ENCODE peak calls at places on chromosome 13, in seven cellular contexts. B is psoas muscle, V is endodermal cell, Z is WTC11, Q is NB4, L is HT-29, U is T-helper 9 cell. X is an unnamed sample.

GRCh38 chr13:64723735-64724134 is 2506.4 kb downstream of the PCDH9 start:
- DNase-seq in U (no peak), Z (no peak), Q (no peak), B (no peak), L (peak), V (no peak), X (no peak)

GRCh38 chr13:40096357-40096911 is 441.0 kb downstream of the COG6 start:
- DNase-seq in L (no peak), Q (no peak), Z (no peak), V (no peak), U (peak), B (no peak), X (no peak)

GRCh38 chr13:28356506-28357064 is 138.3 kb downstream of the FLT1 start:
- DNase-seq in U (no peak), V (no peak), L (no peak), Z (no peak), B (no peak), Q (no peak), X (no peak)

GRCh38 chr13:110799246-110800236 is 86.0 kb downstream of the ING1 start:
- DNase-seq in U (no peak), Q (no peak), B (peak), L (no peak), V (no peak), Z (no peak), X (peak)

GRCh38 chr13:105925496-105925895 is 610.0 kb downstream of the EFNB2 start:
- DNase-seq in Z (no peak), V (no peak), Q (no peak), U (no peak), L (no peak), B (no peak), X (no peak)

GRCh38 chr13:108573455-108573854 is 56.0 kb upstream of the MYO16 start:
- DNase-seq in Q (no peak), U (no peak), L (no peak), Z (no peak), V (no peak), B (no peak), X (no peak)

GRCh38 chr13:51275101-51275500 is 52.9 kb downstream of the FAM124A start:
- DNase-seq in Z (no peak), V (peak), Q (no peak), U (no peak), B (no peak), L (no peak), X (no peak)

GRCh38 chr13:67133476-67133875 is 96.7 kb downstream of the PCDH9 start:
- DNase-seq in B (no peak), Z (no peak), V (no peak), U (no peak), L (no peak), Q (no peak), X (no peak)

GRCh38 chr13:114007566-114007965 is 33.7 kb upstream of the C13orf46 start:
- DNase-seq in Q (no peak), Z (peak), L (no peak), U (no peak), V (no peak), B (peak), X (no peak)

GRCh38 chr13:30711375-30711774 is 24.0 kb upstream of the ALOX5AP start:
- DNase-seq in L (no peak), Z (no peak), V (no peak), B (no peak), U (no peak), Q (no peak), X (no peak)

X was measured in Kasumi-1.